ENCODE peak calls at places on chromosome X, in seven cellular contexts. G, Q, B, H, L, I and C are unnamed samples.

GRCh38 chrX:17496407-17496806 is 121.4 kb downstream of the NHS start:
- DNase-seq in G (no peak), Q (no peak), B (no peak), H (no peak), L (no peak), I (no peak), C (no peak)

GRCh38 chrX:87045352-87045751 is 472.2 kb upstream of the KLHL4 start:
- DNase-seq in G (no peak), Q (no peak), B (no peak), H (no peak), L (no peak), I (no peak), C (no peak)

GRCh38 chrX:34886011-34886410 is 56.6 kb upstream of the FAM47B start:
- DNase-seq in G (no peak), Q (no peak), B (no peak), H (no peak), L (no peak), I (no peak), C (no peak)

GRCh38 chrX:74426615-74427014 is 5.3 kb downstream of the SLC16A2 start:
- DNase-seq in G (no peak), Q (no peak), B (no peak), H (no peak), L (no peak), I (no peak), C (no peak)

GRCh38 chrX:11757729-11758399 is at the start of gene MSL3:
- DNase-seq in G (peak; percentile 39), Q (peak; percentile 83), B (peak; percentile 31), H (peak; percentile 87), L (no peak), I (peak; percentile 78), C (peak; percentile 65)

GRCh38 chrX:103258275-103258674 is 3.3 kb upstream of the TCEAL8 start:
- DNase-seq in G (no peak), Q (no peak), B (no peak), H (no peak), L (no peak), I (no peak), C (no peak)

GRCh38 chrX:151745651-151746050 is 11.1 kb downstream of the CNGA2 start:
- DNase-seq in G (no peak), Q (no peak), B (no peak), H (no peak), L (no peak), I (no peak), C (no peak)

GRCh38 chrX:20414781-20415445 is 148.2 kb upstream of the RPS6KA3 start:
- DNase-seq in G (no peak), Q (no peak), B (no peak), H (no peak), L (no peak), I (no peak), C (no peak)

GRCh38 chrX:635428-636192 is 5.0 kb downstream of the SHOX start:
- DNase-seq in G (no peak), Q (no peak), B (no peak), H (no peak), L (no peak), I (no peak), C (no peak)

GRCh38 chrX:106159861-106160282 is 8.2 kb upstream of the PWWP3B start:
- DNase-seq in G (no peak), Q (no peak), B (no peak), H (no peak), L (no peak), I (no peak), C (no peak)

GRCh38 chrX:16164748-16165147 is 2.5 kb upstream of the MAGEB17 start:
- DNase-seq in G (no peak), Q (no peak), B (no peak), H (no peak), L (no peak), I (no peak), C (no peak)

GRCh38 chrX:44871114-44871645 is 1.8 kb upstream of the KDM6A start:
- DNase-seq in G (peak; percentile 57), Q (no peak), B (no peak), H (peak; percentile 77), L (no peak), I (peak; percentile 20), C (no peak)

GRCh38 chrX:54479471-54480122 is 16.4 kb downstream of the FGD1 start:
- DNase-seq in G (no peak), Q (peak; percentile 36), B (no peak), H (no peak), L (no peak), I (no peak), C (peak; percentile 10)

GRCh38 chrX:20116575-20117240 is at the start of gene MAP7D2:
- DNase-seq in G (peak; percentile 14), Q (peak; percentile 6), B (peak; percentile 14), H (no peak), L (no peak), I (no peak), C (no peak)

GRCh38 chrX:100599456-100599855 is 14.7 kb downstream of the TNMD start:
- DNase-seq in G (no peak), Q (no peak), B (no peak), H (no peak), L (no peak), I (no peak), C (no peak)

GRCh38 chrX:101057095-101057714 is 5.3 kb upstream of the TRMT2B start:
- DNase-seq in G (no peak), Q (no peak), B (no peak), H (no peak), L (no peak), I (no peak), C (no peak)

GRCh38 chrX:154719132-154719675 is 31.7 kb downstream of the GAB3 start:
- DNase-seq in G (no peak), Q (no peak), B (no peak), H (no peak), L (no peak), I (no peak), C (no peak)

GRCh38 chrX:132592880-132593279 is 104.0 kb upstream of the MBNL3 start:
- DNase-seq in G (peak; percentile 33), Q (peak; percentile 49), B (no peak), H (no peak), L (no peak), I (no peak), C (peak; percentile 25)

GRCh38 chrX:13387656-13388421 is 68.0 kb upstream of the ATXN3L start:
- DNase-seq in G (no peak), Q (no peak), B (no peak), H (no peak), L (no peak), I (no peak), C (no peak)

GRCh38 chrX:128616933-128617332 is 564.7 kb upstream of the ACTRT1 start:
- DNase-seq in G (no peak), Q (no peak), B (no peak), H (no peak), L (no peak), I (no peak), C (no peak)

GRCh38 chrX:154508346-154508745 is 7.7 kb downstream of the FAM3A start:
- DNase-seq in G (no peak), Q (no peak), B (no peak), H (no peak), L (no peak), I (no peak), C (no peak)

GRCh38 chrX:53511302-53511701 is 77.1 kb upstream of the HSD17B10 start:
- DNase-seq in G (no peak), Q (no peak), B (no peak), H (no peak), L (no peak), I (no peak), C (no peak)

GRCh38 chrX:116198810-116199209 is 28.3 kb downstream of the AGTR2 start:
- DNase-seq in G (no peak), Q (no peak), B (no peak), H (no peak), L (no peak), I (no peak), C (no peak)

GRCh38 chrX:38868941-38869378 is 67.7 kb downstream of the MID1IP1 start:
- DNase-seq in G (no peak), Q (no peak), B (no peak), H (no peak), L (no peak), I (no peak), C (no peak)

GRCh38 chrX:20071511-20072079 is 45.1 kb downstream of the MAP7D2 start:
- DNase-seq in G (no peak), Q (no peak), B (no peak), H (no peak), L (no peak), I (no peak), C (no peak)

GRCh38 chrX:151019837-151020236 is 36.7 kb downstream of the HMGB3 start:
- DNase-seq in G (no peak), Q (no peak), B (no peak), H (no peak), L (no peak), I (no peak), C (no peak)

GRCh38 chrX:152025656-152026440 is 51.4 kb upstream of the GABRE start:
- DNase-seq in G (no peak), Q (no peak), B (no peak), H (no peak), L (no peak), I (no peak), C (no peak)

GRCh38 chrX:37905436-37906147 is 58.2 kb upstream of the DYNLT3 start:
- DNase-seq in G (no peak), Q (peak; percentile 45), B (peak; percentile 10), H (peak; percentile 64), L (no peak), I (no peak), C (peak; percentile 76)

GRCh38 chrX:124086411-124086810 is 124.9 kb downstream of the STAG2 start:
- DNase-seq in G (no peak), Q (no peak), B (no peak), H (no peak), L (no peak), I (no peak), C (no peak)

GRCh38 chrX:2693123-2693438 is 2.0 kb downstream of the CD99 start:
- DNase-seq in G (no peak), Q (no peak), B (no peak), H (no peak), L (no peak), I (no peak), C (no peak)
- H3K4me1 ChIP-seq in G (peaks cover 48% of the 10 kb centered on the region), Q (peaks cover 40% of the 10 kb centered on the region), B (peaks cover 30% of the 10 kb centered on the region), H (peaks cover 6% of the 10 kb centered on the region), L (peaks cover 61% of the 10 kb centered on the region), I (peaks cover 45% of the 10 kb centered on the region), C (no peaks in the 10 kb centered on the region)

GRCh38 chrX:108584617-108585211 is 145.1 kb downstream of the COL4A5 start:
- DNase-seq in G (no peak), Q (peak; percentile 2), B (peak; percentile 1), H (no peak), L (no peak), I (no peak), C (peak; percentile 5)
- TF ChIP-seq CTCF in G (no peak), Q (peak; percentile 23), B (peak; percentile 34), H (no peak), L (no peak), I (peak; percentile 22), C (peak; percentile 53)

DNA sequence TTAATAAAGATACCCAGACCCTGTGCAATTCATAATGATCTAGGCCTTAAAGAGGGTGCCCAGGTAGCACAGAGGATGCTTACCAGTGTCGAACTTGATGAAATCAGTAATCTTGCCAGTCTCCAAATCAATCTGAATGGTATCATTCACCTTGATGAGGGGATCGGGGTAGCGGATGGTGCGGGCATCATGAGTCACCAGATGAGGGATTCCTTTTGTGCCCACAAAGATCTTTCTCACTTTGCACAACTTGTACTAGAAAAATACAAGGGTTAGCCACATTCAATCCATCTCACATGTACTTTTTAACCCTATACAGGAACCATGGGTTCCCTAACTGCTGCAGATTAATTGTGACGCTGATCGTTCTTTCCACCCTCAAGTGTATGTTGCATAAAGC is 3.3 kb downstream of the RPS4X start:
- DNase-seq in G (no peak), Q (no peak), B (no peak), H (no peak), L (no peak), I (no peak), C (no peak)
- H3K4me1 ChIP-seq in G (no peaks in the 10 kb centered on the region), Q (no peaks in the 10 kb centered on the region), B (peaks cover 68% of the 10 kb centered on the region), H (no peaks in the 10 kb centered on the region), L (peaks cover 30% of the 10 kb centered on the region), I (peaks cover 9% of the 10 kb centered on the region), C (no peaks in the 10 kb centered on the region)

GRCh38 chrX:142089193-142089592 is 115.9 kb downstream of the MAGEC2 start:
- DNase-seq in G (no peak), Q (peak; percentile 4), B (peak; percentile 0), H (no peak), L (no peak), I (no peak), C (no peak)
- TF ChIP-seq CTCF in G (no peak), Q (peak; percentile 35), B (peak; percentile 35), H (peak; percentile 8), L (no peak), I (no peak), C (no peak)